ENCODE peak calls at places on chromosomes 5 and 9, in ten cellular contexts. One of them, this sample, is unnamed.

GRCh38 chr9:12464910-12465512 is 228.2 kb upstream of the TYRP1 start:
- DNase-seq in stomach: no peak
- DNase-seq in mammary epithelial cell: no peak
- DNase-seq in sigmoid colon: no peak
- DNase-seq in neural progenitor cell: peak; percentile 59
- DNase-seq in breast epithelium: no peak
- DNase-seq in heart left ventricle: no peak
- DNase-seq in CD8-positive, alpha-beta T cell: no peak
- DNase-seq in GM23248: peak; percentile 40
- DNase-seq in aorta: no peak
- DNase-seq in this sample: no peak

GRCh38 chr9:84271887-84272556 is 68.5 kb downstream of the SLC28A3 start:
- DNase-seq in breast epithelium: no peak
- DNase-seq in neural progenitor cell: peak; percentile 18
- DNase-seq in aorta: no peak
- DNase-seq in GM23248: peak; percentile 8
- DNase-seq in mammary epithelial cell: no peak
- DNase-seq in CD8-positive, alpha-beta T cell: no peak
- DNase-seq in stomach: no peak
- DNase-seq in heart left ventricle: no peak
- DNase-seq in sigmoid colon: no peak
- DNase-seq in this sample: peak; percentile 54

GRCh38 chr9:70046274-70047070 is 2.8 kb downstream of the MAMDC2 start:
- DNase-seq in CD8-positive, alpha-beta T cell: no peak
- DNase-seq in heart left ventricle: no peak
- DNase-seq in neural progenitor cell: no peak
- DNase-seq in breast epithelium: peak; percentile 85
- DNase-seq in aorta: no peak
- DNase-seq in sigmoid colon: peak; percentile 79
- DNase-seq in GM23248: no peak
- DNase-seq in mammary epithelial cell: peak; percentile 89
- DNase-seq in stomach: no peak
- DNase-seq in this sample: no peak

GRCh38 chr9:114732842-114733241 is 50.9 kb upstream of the TEX48 start:
- DNase-seq in breast epithelium: no peak
- DNase-seq in stomach: no peak
- DNase-seq in mammary epithelial cell: peak; percentile 94
- DNase-seq in heart left ventricle: no peak
- DNase-seq in sigmoid colon: no peak
- DNase-seq in neural progenitor cell: no peak
- DNase-seq in aorta: no peak
- DNase-seq in GM23248: peak; percentile 56
- DNase-seq in CD8-positive, alpha-beta T cell: no peak
- DNase-seq in this sample: no peak

GRCh38 chr5:121378559-121379359 is 472.9 kb upstream of the FTMT start:
- DNase-seq in breast epithelium: no peak
- DNase-seq in aorta: peak; percentile 46
- DNase-seq in neural progenitor cell: no peak
- DNase-seq in stomach: no peak
- DNase-seq in mammary epithelial cell: no peak
- DNase-seq in CD8-positive, alpha-beta T cell: no peak
- DNase-seq in GM23248: no peak
- DNase-seq in sigmoid colon: no peak
- DNase-seq in heart left ventricle: no peak
- DNase-seq in this sample: peak; percentile 32

GRCh38 chr5:157219491-157220271 is 39.0 kb downstream of the ITK start:
- DNase-seq in breast epithelium: no peak
- DNase-seq in sigmoid colon: no peak
- DNase-seq in CD8-positive, alpha-beta T cell: no peak
- DNase-seq in neural progenitor cell: no peak
- DNase-seq in GM23248: peak; percentile 39
- DNase-seq in aorta: no peak
- DNase-seq in mammary epithelial cell: no peak
- DNase-seq in heart left ventricle: no peak
- DNase-seq in stomach: no peak
- DNase-seq in this sample: no peak

GRCh38 chr5:1174122-1174936 is 27.1 kb upstream of the SLC6A19 start:
- DNase-seq in heart left ventricle: peak; percentile 77
- DNase-seq in CD8-positive, alpha-beta T cell: peak; percentile 37
- DNase-seq in sigmoid colon: peak; percentile 78
- DNase-seq in stomach: peak; percentile 75
- DNase-seq in breast epithelium: no peak
- DNase-seq in neural progenitor cell: peak; percentile 76
- DNase-seq in mammary epithelial cell: peak; percentile 57
- DNase-seq in aorta: peak; percentile 82
- DNase-seq in GM23248: peak; percentile 93
- DNase-seq in this sample: peak; percentile 77

GRCh38 chr5:85823462-85824426 is 794.0 kb upstream of the COX7C start:
- DNase-seq in aorta: no peak
- DNase-seq in heart left ventricle: no peak
- DNase-seq in mammary epithelial cell: no peak
- DNase-seq in stomach: no peak
- DNase-seq in GM23248: no peak
- DNase-seq in sigmoid colon: no peak
- DNase-seq in neural progenitor cell: no peak
- DNase-seq in CD8-positive, alpha-beta T cell: no peak
- DNase-seq in breast epithelium: no peak
- DNase-seq in this sample: no peak

GRCh38 chr9:94553029-94553938 is 1.6 kb upstream of the PCAT7 start:
- DNase-seq in stomach: peak; percentile 76
- DNase-seq in GM23248: no peak
- DNase-seq in aorta: no peak
- DNase-seq in breast epithelium: no peak
- DNase-seq in mammary epithelial cell: no peak
- DNase-seq in sigmoid colon: no peak
- DNase-seq in CD8-positive, alpha-beta T cell: no peak
- DNase-seq in neural progenitor cell: peak; percentile 45
- DNase-seq in heart left ventricle: no peak
- DNase-seq in this sample: no peak

GRCh38 chr9:87381746-87382145 is 115.9 kb upstream of the DAPK1 start:
- DNase-seq in aorta: no peak
- DNase-seq in GM23248: peak; percentile 22
- DNase-seq in neural progenitor cell: no peak
- DNase-seq in mammary epithelial cell: peak; percentile 20
- DNase-seq in breast epithelium: no peak
- DNase-seq in sigmoid colon: no peak
- DNase-seq in heart left ventricle: no peak
- DNase-seq in stomach: no peak
- DNase-seq in CD8-positive, alpha-beta T cell: no peak
- DNase-seq in this sample: no peak

GRCh38 chr5:13831236-13831810 is 113.2 kb downstream of the DNAH5 start:
- DNase-seq in mammary epithelial cell: peak; percentile 74
- DNase-seq in GM23248: peak; percentile 37
- DNase-seq in CD8-positive, alpha-beta T cell: no peak
- DNase-seq in sigmoid colon: no peak
- DNase-seq in heart left ventricle: no peak
- DNase-seq in neural progenitor cell: no peak
- DNase-seq in stomach: no peak
- DNase-seq in breast epithelium: no peak
- DNase-seq in aorta: no peak
- DNase-seq in this sample: no peak

GRCh38 chr5:80559244-80559643 is 10.8 kb downstream of the ANKRD34B start:
- DNase-seq in GM23248: no peak
- DNase-seq in stomach: no peak
- DNase-seq in heart left ventricle: no peak
- DNase-seq in breast epithelium: no peak
- DNase-seq in mammary epithelial cell: no peak
- DNase-seq in sigmoid colon: no peak
- DNase-seq in CD8-positive, alpha-beta T cell: no peak
- DNase-seq in aorta: no peak
- DNase-seq in neural progenitor cell: no peak
- DNase-seq in this sample: no peak

DNA sequence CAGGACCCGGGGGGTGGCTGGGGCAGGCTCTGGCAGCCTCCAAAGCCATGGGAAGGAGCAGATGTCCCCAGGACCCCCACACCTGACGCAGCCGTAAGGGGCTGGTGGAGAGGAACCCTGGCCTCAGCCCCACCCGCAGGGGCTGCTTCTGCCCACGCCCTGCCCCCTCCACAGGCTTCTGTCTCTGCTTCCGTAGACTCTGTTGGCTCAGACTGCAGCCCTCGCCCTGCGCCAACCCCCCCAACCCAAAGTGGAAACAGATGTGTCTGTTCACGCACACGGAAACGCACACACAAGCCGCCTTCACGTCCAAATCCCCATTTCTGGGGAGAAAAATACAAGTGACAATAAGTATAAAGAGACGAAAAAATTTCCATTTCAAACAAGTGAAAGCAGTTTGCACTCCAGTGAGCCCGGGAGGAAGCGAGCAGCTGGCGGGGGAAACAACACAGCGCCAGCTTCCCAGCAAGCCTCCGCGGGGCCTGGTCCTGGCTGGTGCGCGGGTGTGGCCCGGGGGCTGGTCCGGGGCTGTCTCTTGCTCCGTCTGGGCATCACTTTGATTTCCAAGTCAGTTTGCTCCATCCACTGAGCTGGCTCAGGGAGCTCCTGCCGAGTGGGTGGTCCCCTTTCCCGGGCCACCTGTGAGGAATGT is 32.6 kb upstream of the RXRA start:
- DNase-seq in sigmoid colon: no peak
- DNase-seq in aorta: peak; percentile 79
- DNase-seq in heart left ventricle: peak; percentile 68
- DNase-seq in stomach: no peak
- DNase-seq in neural progenitor cell: no peak
- DNase-seq in GM23248: peak; percentile 60
- DNase-seq in mammary epithelial cell: no peak
- DNase-seq in breast epithelium: no peak
- DNase-seq in CD8-positive, alpha-beta T cell: no peak
- DNase-seq in this sample: peak; percentile 56
- H3K4me3 ChIP-seq in sigmoid colon: peak overlapping the region; percentile 24
- H3K4me3 ChIP-seq in aorta: no peak overlapping the region
- H3K4me3 ChIP-seq in heart left ventricle: peak overlapping the region; percentile 31
- H3K4me3 ChIP-seq in stomach: peak overlapping the region; percentile 18
- H3K4me3 ChIP-seq in neural progenitor cell: no peak overlapping the region
- H3K4me3 ChIP-seq in GM23248: peak overlapping the region; percentile 48
- H3K4me3 ChIP-seq in mammary epithelial cell: no peak overlapping the region
- H3K4me3 ChIP-seq in breast epithelium: peak overlapping the region; percentile 23
- H3K4me3 ChIP-seq in CD8-positive, alpha-beta T cell: peak overlapping the region; percentile 27
- H3K4me3 ChIP-seq in this sample: peak overlapping the region; percentile 13

GRCh38 chr9:96771124-96771523 is 6.8 kb downstream of the ZNF510 start:
- DNase-seq in aorta: no peak
- DNase-seq in stomach: no peak
- DNase-seq in breast epithelium: no peak
- DNase-seq in GM23248: no peak
- DNase-seq in mammary epithelial cell: no peak
- DNase-seq in sigmoid colon: no peak
- DNase-seq in heart left ventricle: no peak
- DNase-seq in neural progenitor cell: no peak
- DNase-seq in CD8-positive, alpha-beta T cell: no peak
- DNase-seq in this sample: no peak

GRCh38 chr9:96766199-96766598 is 11.7 kb downstream of the ZNF510 start:
- DNase-seq in neural progenitor cell: no peak
- DNase-seq in stomach: no peak
- DNase-seq in sigmoid colon: no peak
- DNase-seq in heart left ventricle: no peak
- DNase-seq in mammary epithelial cell: no peak
- DNase-seq in aorta: no peak
- DNase-seq in GM23248: no peak
- DNase-seq in breast epithelium: no peak
- DNase-seq in CD8-positive, alpha-beta T cell: no peak
- DNase-seq in this sample: no peak

DNA sequence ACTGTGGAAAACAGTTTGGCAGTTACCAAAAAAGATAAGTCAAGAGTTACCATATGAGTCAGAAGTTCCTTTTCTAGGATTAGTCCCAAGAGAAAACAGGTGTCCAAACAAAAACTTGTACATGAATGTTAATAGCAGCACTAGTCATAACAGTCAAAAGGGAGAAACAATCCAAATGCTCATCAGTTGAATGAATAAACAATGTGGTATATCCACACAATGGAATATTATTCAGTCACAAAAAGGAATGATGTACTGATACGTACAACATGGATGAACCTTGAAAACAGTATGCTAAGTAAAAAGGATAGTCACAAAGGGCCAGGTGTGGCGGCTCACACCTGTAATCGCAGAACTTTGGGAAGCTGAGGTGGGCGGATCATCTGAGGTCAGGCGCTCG is 7.9 kb downstream of the ZNF510 start:
- DNase-seq in heart left ventricle: no peak
- DNase-seq in GM23248: no peak
- DNase-seq in breast epithelium: no peak
- DNase-seq in CD8-positive, alpha-beta T cell: no peak
- DNase-seq in mammary epithelial cell: no peak
- DNase-seq in aorta: no peak
- DNase-seq in sigmoid colon: no peak
- DNase-seq in stomach: no peak
- DNase-seq in neural progenitor cell: no peak
- DNase-seq in this sample: no peak
- H3K27me3 ChIP-seq in heart left ventricle: no peaks in the 10 kb centered on the region
- H3K27me3 ChIP-seq in GM23248: no peaks in the 10 kb centered on the region
- H3K27me3 ChIP-seq in breast epithelium: no peaks in the 10 kb centered on the region
- H3K27me3 ChIP-seq in CD8-positive, alpha-beta T cell: no peaks in the 10 kb centered on the region
- H3K27me3 ChIP-seq in mammary epithelial cell: no peaks in the 10 kb centered on the region
- H3K27me3 ChIP-seq in aorta: no peaks in the 10 kb centered on the region
- H3K27me3 ChIP-seq in sigmoid colon: no peaks in the 10 kb centered on the region
- H3K27me3 ChIP-seq in stomach: no peaks in the 10 kb centered on the region
- H3K27me3 ChIP-seq in neural progenitor cell: no peaks in the 10 kb centered on the region
- H3K27me3 ChIP-seq in this sample: no peaks in the 10 kb centered on the region

DNA sequence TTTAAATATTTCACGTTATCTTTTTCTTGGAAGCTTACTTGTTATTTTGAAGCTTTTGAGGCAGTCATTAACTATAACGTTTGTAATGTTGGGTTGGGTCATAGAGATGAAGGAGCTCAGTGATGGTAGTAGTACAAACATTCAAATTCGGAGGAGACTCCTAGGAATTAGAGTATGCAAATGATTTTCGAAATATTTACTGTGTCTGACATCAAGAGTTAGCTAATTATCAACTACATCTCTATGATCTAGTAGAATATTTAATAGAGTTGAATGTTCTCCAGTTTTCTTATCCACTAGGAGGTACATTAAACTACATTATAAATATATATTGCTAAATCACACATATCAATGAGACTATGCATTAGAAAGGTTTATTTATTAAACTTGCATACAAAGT is 28.8 kb upstream of the C5orf24 start:
- DNase-seq in CD8-positive, alpha-beta T cell: no peak
- DNase-seq in breast epithelium: no peak
- DNase-seq in stomach: no peak
- DNase-seq in aorta: no peak
- DNase-seq in mammary epithelial cell: no peak
- DNase-seq in sigmoid colon: no peak
- DNase-seq in neural progenitor cell: no peak
- DNase-seq in GM23248: no peak
- DNase-seq in heart left ventricle: no peak
- DNase-seq in this sample: no peak
- H3K36me3 ChIP-seq in CD8-positive, alpha-beta T cell: peaks cover 30% of the 10 kb centered on the region
- H3K36me3 ChIP-seq in breast epithelium: no peaks in the 10 kb centered on the region
- H3K36me3 ChIP-seq in stomach: peaks cover 46% of the 10 kb centered on the region
- H3K36me3 ChIP-seq in aorta: no peaks in the 10 kb centered on the region
- H3K36me3 ChIP-seq in mammary epithelial cell: peaks cover 23% of the 10 kb centered on the region
- H3K36me3 ChIP-seq in sigmoid colon: peaks cover 33% of the 10 kb centered on the region
- H3K36me3 ChIP-seq in neural progenitor cell: peaks cover 17% of the 10 kb centered on the region
- H3K36me3 ChIP-seq in GM23248: peaks cover 53% of the 10 kb centered on the region
- H3K36me3 ChIP-seq in heart left ventricle: peaks cover 22% of the 10 kb centered on the region
- H3K36me3 ChIP-seq in this sample: peaks cover 98% of the 10 kb centered on the region

DNA sequence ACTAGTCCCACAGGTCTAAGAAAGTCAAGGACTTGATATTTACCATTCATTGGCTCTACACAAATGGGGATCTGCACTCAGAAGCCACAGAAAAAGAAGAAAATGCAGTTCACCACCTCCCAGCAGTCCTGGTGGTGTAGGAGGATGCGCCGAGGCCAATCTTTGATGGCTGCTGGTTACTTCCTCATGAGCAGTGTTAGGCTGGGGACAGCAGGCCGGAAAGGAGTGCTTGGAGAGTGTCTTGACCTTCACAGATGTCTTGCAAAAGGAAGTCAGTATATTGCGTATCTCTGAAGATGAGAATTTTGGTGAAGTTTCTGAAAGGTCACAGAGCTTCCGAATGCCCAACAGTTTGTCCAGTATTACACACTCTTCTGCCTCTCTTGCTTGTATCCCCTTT is 597.0 kb downstream of the EBF1 start:
- DNase-seq in stomach: no peak
- DNase-seq in mammary epithelial cell: no peak
- DNase-seq in breast epithelium: no peak
- DNase-seq in neural progenitor cell: no peak
- DNase-seq in sigmoid colon: no peak
- DNase-seq in GM23248: no peak
- DNase-seq in heart left ventricle: no peak
- DNase-seq in aorta: no peak
- DNase-seq in CD8-positive, alpha-beta T cell: no peak
- DNase-seq in this sample: no peak
- H3K4me3 ChIP-seq in stomach: no peak overlapping the region
- H3K4me3 ChIP-seq in mammary epithelial cell: no peak overlapping the region
- H3K4me3 ChIP-seq in breast epithelium: no peak overlapping the region
- H3K4me3 ChIP-seq in neural progenitor cell: no peak overlapping the region
- H3K4me3 ChIP-seq in sigmoid colon: no peak overlapping the region
- H3K4me3 ChIP-seq in GM23248: no peak overlapping the region
- H3K4me3 ChIP-seq in heart left ventricle: no peak overlapping the region
- H3K4me3 ChIP-seq in aorta: no peak overlapping the region
- H3K4me3 ChIP-seq in CD8-positive, alpha-beta T cell: no peak overlapping the region
- H3K4me3 ChIP-seq in this sample: no peak overlapping the region